ENCODE peak calls at places on chromosomes 3 and 15, in four cellular contexts. One of them, this sample, is unnamed.

GRCh38 chr15:75107905-75108838 is 84.8 kb downstream of the PPCDC start:
- DNase-seq in T-cell: peak
- DNase-seq in AG08396: peak
- DNase-seq in stimulated activated naive CD8-positive, alpha-beta T cell treated with anti-CD3 and anti-CD28 coated beads, Interleukin-15, amount 100 ng/mL, for 72 hours: peak
- DNase-seq in this sample: no peak

GRCh38 chr3:152192936-152193672 is 75.6 kb upstream of the MBNL1 start:
- DNase-seq in T-cell: no peak
- DNase-seq in AG08396: no peak
- DNase-seq in stimulated activated naive CD8-positive, alpha-beta T cell treated with anti-CD3 and anti-CD28 coated beads, Interleukin-15, amount 100 ng/mL, for 72 hours: no peak
- DNase-seq in this sample: no peak

GRCh38 chr3:14353486-14353885 is 48.9 kb upstream of the SLC6A6 start:
- DNase-seq in T-cell: no peak
- DNase-seq in AG08396: no peak
- DNase-seq in stimulated activated naive CD8-positive, alpha-beta T cell treated with anti-CD3 and anti-CD28 coated beads, Interleukin-15, amount 100 ng/mL, for 72 hours: no peak
- DNase-seq in this sample: no peak

GRCh38 chr15:73982251-73982962 is 9.7 kb downstream of the STOML1 start:
- DNase-seq in T-cell: no peak
- DNase-seq in AG08396: peak
- DNase-seq in stimulated activated naive CD8-positive, alpha-beta T cell treated with anti-CD3 and anti-CD28 coated beads, Interleukin-15, amount 100 ng/mL, for 72 hours: no peak
- DNase-seq in this sample: no peak

GRCh38 chr3:194135806-194136518 is at the start of gene HES1:
- DNase-seq in T-cell: no peak
- DNase-seq in AG08396: peak
- DNase-seq in stimulated activated naive CD8-positive, alpha-beta T cell treated with anti-CD3 and anti-CD28 coated beads, Interleukin-15, amount 100 ng/mL, for 72 hours: peak
- DNase-seq in this sample: peak

GRCh38 chr3:156615592-156616173 is 58.7 kb upstream of the TIPARP start:
- DNase-seq in T-cell: no peak
- DNase-seq in AG08396: peak
- DNase-seq in stimulated activated naive CD8-positive, alpha-beta T cell treated with anti-CD3 and anti-CD28 coated beads, Interleukin-15, amount 100 ng/mL, for 72 hours: no peak
- DNase-seq in this sample: peak

GRCh38 chr15:81071130-81071529 is 62.9 kb upstream of the CFAP161 start:
- DNase-seq in T-cell: no peak
- DNase-seq in AG08396: no peak
- DNase-seq in stimulated activated naive CD8-positive, alpha-beta T cell treated with anti-CD3 and anti-CD28 coated beads, Interleukin-15, amount 100 ng/mL, for 72 hours: no peak
- DNase-seq in this sample: no peak

GRCh38 chr15:80998252-80998651 is 2.5 kb upstream of the TLNRD1 start:
- DNase-seq in T-cell: no peak
- DNase-seq in AG08396: no peak
- DNase-seq in stimulated activated naive CD8-positive, alpha-beta T cell treated with anti-CD3 and anti-CD28 coated beads, Interleukin-15, amount 100 ng/mL, for 72 hours: no peak
- DNase-seq in this sample: no peak

GRCh38 chr3:155785662-155786295 is 20.3 kb downstream of the C3orf33 start:
- DNase-seq in T-cell: no peak
- DNase-seq in AG08396: no peak
- DNase-seq in stimulated activated naive CD8-positive, alpha-beta T cell treated with anti-CD3 and anti-CD28 coated beads, Interleukin-15, amount 100 ng/mL, for 72 hours: no peak
- DNase-seq in this sample: peak

GRCh38 chr3:56257826-56258225 is 210.4 kb downstream of the ERC2 start:
- DNase-seq in T-cell: no peak
- DNase-seq in AG08396: no peak
- DNase-seq in stimulated activated naive CD8-positive, alpha-beta T cell treated with anti-CD3 and anti-CD28 coated beads, Interleukin-15, amount 100 ng/mL, for 72 hours: no peak
- DNase-seq in this sample: no peak

GRCh38 chr3:126284258-126284904 is 72.8 kb downstream of the KLF15 start:
- DNase-seq in T-cell: no peak
- DNase-seq in AG08396: no peak
- DNase-seq in stimulated activated naive CD8-positive, alpha-beta T cell treated with anti-CD3 and anti-CD28 coated beads, Interleukin-15, amount 100 ng/mL, for 72 hours: no peak
- DNase-seq in this sample: no peak

GRCh38 chr15:38084289-38084688 is 149.8 kb downstream of the TMCO5A start:
- DNase-seq in T-cell: no peak
- DNase-seq in AG08396: no peak
- DNase-seq in stimulated activated naive CD8-positive, alpha-beta T cell treated with anti-CD3 and anti-CD28 coated beads, Interleukin-15, amount 100 ng/mL, for 72 hours: no peak
- DNase-seq in this sample: no peak

GRCh38 chr3:185900228-185900627 is 37.6 kb downstream of the TRA2B start:
- DNase-seq in T-cell: no peak
- DNase-seq in AG08396: peak
- DNase-seq in stimulated activated naive CD8-positive, alpha-beta T cell treated with anti-CD3 and anti-CD28 coated beads, Interleukin-15, amount 100 ng/mL, for 72 hours: no peak
- DNase-seq in this sample: no peak

GRCh38 chr15:76340198-76340801 is 3.7 kb downstream of the ISL2 start:
- DNase-seq in T-cell: no peak
- DNase-seq in AG08396: peak
- DNase-seq in stimulated activated naive CD8-positive, alpha-beta T cell treated with anti-CD3 and anti-CD28 coated beads, Interleukin-15, amount 100 ng/mL, for 72 hours: peak
- DNase-seq in this sample: no peak

GRCh38 chr3:8816106-8816505 is 46.7 kb upstream of the OXTR start:
- DNase-seq in T-cell: no peak
- DNase-seq in AG08396: no peak
- DNase-seq in stimulated activated naive CD8-positive, alpha-beta T cell treated with anti-CD3 and anti-CD28 coated beads, Interleukin-15, amount 100 ng/mL, for 72 hours: no peak
- DNase-seq in this sample: no peak

GRCh38 chr3:23944007-23944760 is 902 bp upstream of the NR1D2 start:
- DNase-seq in T-cell: no peak
- DNase-seq in AG08396: no peak
- DNase-seq in stimulated activated naive CD8-positive, alpha-beta T cell treated with anti-CD3 and anti-CD28 coated beads, Interleukin-15, amount 100 ng/mL, for 72 hours: no peak
- DNase-seq in this sample: no peak

GRCh38 chr15:40909662-40910625 is 15.7 kb downstream of the VPS18 start:
- DNase-seq in T-cell: no peak
- DNase-seq in AG08396: no peak
- DNase-seq in stimulated activated naive CD8-positive, alpha-beta T cell treated with anti-CD3 and anti-CD28 coated beads, Interleukin-15, amount 100 ng/mL, for 72 hours: no peak
- DNase-seq in this sample: no peak

GRCh38 chr15:91184441-91184840 is 84.4 kb downstream of the SV2B start:
- DNase-seq in T-cell: no peak
- DNase-seq in AG08396: no peak
- DNase-seq in stimulated activated naive CD8-positive, alpha-beta T cell treated with anti-CD3 and anti-CD28 coated beads, Interleukin-15, amount 100 ng/mL, for 72 hours: no peak
- DNase-seq in this sample: no peak

GRCh38 chr15:49946681-49947080 is 172.4 kb downstream of the ATP8B4 start:
- DNase-seq in T-cell: no peak
- DNase-seq in AG08396: no peak
- DNase-seq in stimulated activated naive CD8-positive, alpha-beta T cell treated with anti-CD3 and anti-CD28 coated beads, Interleukin-15, amount 100 ng/mL, for 72 hours: no peak
- DNase-seq in this sample: peak

GRCh38 chr15:92097473-92098178 is 244.1 kb downstream of the SLCO3A1 start:
- DNase-seq in T-cell: peak
- DNase-seq in AG08396: peak
- DNase-seq in stimulated activated naive CD8-positive, alpha-beta T cell treated with anti-CD3 and anti-CD28 coated beads, Interleukin-15, amount 100 ng/mL, for 72 hours: peak
- DNase-seq in this sample: peak

GRCh38 chr15:82663186-82663600 is 16.0 kb upstream of the CPEB1 start:
- DNase-seq in T-cell: no peak
- DNase-seq in AG08396: peak
- DNase-seq in stimulated activated naive CD8-positive, alpha-beta T cell treated with anti-CD3 and anti-CD28 coated beads, Interleukin-15, amount 100 ng/mL, for 72 hours: peak
- DNase-seq in this sample: no peak

GRCh38 chr3:167992384-167992783 is 103.3 kb downstream of the GOLIM4 start:
- DNase-seq in T-cell: no peak
- DNase-seq in AG08396: no peak
- DNase-seq in stimulated activated naive CD8-positive, alpha-beta T cell treated with anti-CD3 and anti-CD28 coated beads, Interleukin-15, amount 100 ng/mL, for 72 hours: no peak
- DNase-seq in this sample: no peak

GRCh38 chr3:86988235-86988634 is 2.7 kb downstream of the VGLL3 start:
- DNase-seq in T-cell: no peak
- DNase-seq in AG08396: peak
- DNase-seq in stimulated activated naive CD8-positive, alpha-beta T cell treated with anti-CD3 and anti-CD28 coated beads, Interleukin-15, amount 100 ng/mL, for 72 hours: no peak
- DNase-seq in this sample: no peak

GRCh38 chr15:25883860-25884259 is 20.7 kb upstream of the ATP10A start:
- DNase-seq in T-cell: no peak
- DNase-seq in AG08396: peak
- DNase-seq in stimulated activated naive CD8-positive, alpha-beta T cell treated with anti-CD3 and anti-CD28 coated beads, Interleukin-15, amount 100 ng/mL, for 72 hours: no peak
- DNase-seq in this sample: no peak

GRCh38 chr15:90046846-90047481 is 45.8 kb downstream of the ZNF710 start:
- DNase-seq in T-cell: no peak
- DNase-seq in AG08396: no peak
- DNase-seq in stimulated activated naive CD8-positive, alpha-beta T cell treated with anti-CD3 and anti-CD28 coated beads, Interleukin-15, amount 100 ng/mL, for 72 hours: no peak
- DNase-seq in this sample: peak

GRCh38 chr15:101198820-101199219 is 53.0 kb downstream of the CHSY1 start:
- DNase-seq in T-cell: no peak
- DNase-seq in AG08396: no peak
- DNase-seq in stimulated activated naive CD8-positive, alpha-beta T cell treated with anti-CD3 and anti-CD28 coated beads, Interleukin-15, amount 100 ng/mL, for 72 hours: no peak
- DNase-seq in this sample: no peak

GRCh38 chr15:66131200-66131599 is 122.3 kb downstream of the MEGF11 start:
- DNase-seq in T-cell: no peak
- DNase-seq in AG08396: no peak
- DNase-seq in stimulated activated naive CD8-positive, alpha-beta T cell treated with anti-CD3 and anti-CD28 coated beads, Interleukin-15, amount 100 ng/mL, for 72 hours: no peak
- DNase-seq in this sample: peak

GRCh38 chr3:39106281-39107055 is 959 bp downstream of the GORASP1 start:
- DNase-seq in T-cell: no peak
- DNase-seq in AG08396: peak
- DNase-seq in stimulated activated naive CD8-positive, alpha-beta T cell treated with anti-CD3 and anti-CD28 coated beads, Interleukin-15, amount 100 ng/mL, for 72 hours: no peak
- DNase-seq in this sample: no peak

GRCh38 chr3:62370112-62371031 is 3.0 kb downstream of the FEZF2 start:
- DNase-seq in T-cell: no peak
- DNase-seq in AG08396: no peak
- DNase-seq in stimulated activated naive CD8-positive, alpha-beta T cell treated with anti-CD3 and anti-CD28 coated beads, Interleukin-15, amount 100 ng/mL, for 72 hours: no peak
- DNase-seq in this sample: no peak

GRCh38 chr3:119631529-119631928 is 28.9 kb downstream of the POPDC2 start:
- DNase-seq in T-cell: no peak
- DNase-seq in AG08396: no peak
- DNase-seq in stimulated activated naive CD8-positive, alpha-beta T cell treated with anti-CD3 and anti-CD28 coated beads, Interleukin-15, amount 100 ng/mL, for 72 hours: no peak
- DNase-seq in this sample: no peak

This sample was measured in NCI-H510A treated with DMSO at 0.1 percent for 48 hours.